ENCODE peak calls at places on chromosomes 7 and 10, in ten cellular contexts. G is EL; X is iPS DF 19.7; D is GM19239; E is stimulated activated CD4-positive, alpha-beta T cell treated with anti-CD3 and anti-CD28 coated beads, Interleukin-1b, Interleukin-23, amount 100 ng/mL, for 24 hours; N is mesendoderm; P is WTC11; C is progenitor cell of endocrine pancreas; A is C1 segment of cervical spinal cord; T is activated T-cell treated with anti-CD3 and anti-CD28 coated beads for 1 hour. U is an unnamed sample.
A peak's percentile ranks its signal among the peaks of the same experiment; 100 is the strongest.

GRCh38 chr10:43119416-43120115 is 18.7 kb upstream of the CSGALNACT2 start:
- DNase-seq in G (no peak), X (no peak), D (no peak), E (no peak), N (no peak), P (no peak), C (no peak), A (no peak), T (no peak), U (no peak)

GRCh38 chr10:90930971-90931841 is 10.3 kb upstream of the ANKRD1 start:
- DNase-seq in G (peak; percentile 97), X (peak; percentile 85), D (no peak), E (no peak), N (peak; percentile 100), P (peak; percentile 52), C (no peak), A (no peak), T (no peak), U (no peak)

GRCh38 chr10:99921948-99922347 is 87.8 kb downstream of the DNMBP start:
- DNase-seq in G (peak; percentile 44), X (no peak), D (no peak), E (no peak), N (no peak), P (no peak), C (no peak), A (no peak), T (no peak), U (no peak)

GRCh38 chr10:48678041-48678440 is 6.6 kb upstream of the WDFY4 start:
- DNase-seq in G (no peak), X (no peak), D (no peak), E (no peak), N (no peak), P (no peak), C (no peak), A (no peak), T (no peak), U (no peak)

GRCh38 chr10:43825984-43826383 is 177.3 kb upstream of the ZNF32 start:
- DNase-seq in G (no peak), X (no peak), D (no peak), E (no peak), N (no peak), P (no peak), C (no peak), A (no peak), T (no peak), U (no peak)

GRCh38 chr10:101166430-101166829 is 35.3 kb downstream of the TLX1 start:
- DNase-seq in G (no peak), X (no peak), D (no peak), E (no peak), N (no peak), P (no peak), C (no peak), A (no peak), T (no peak), U (no peak)

GRCh38 chr7:133230591-133231194 is 22.2 kb upstream of the EXOC4 start:
- DNase-seq in G (peak; percentile 51), X (no peak), D (peak; percentile 19), E (peak; percentile 16), N (peak; percentile 56), P (peak; percentile 63), C (peak; percentile 15), A (peak; percentile 12), T (peak; percentile 11), U (no peak)

GRCh38 chr10:123287594-123288247 is 133.5 kb downstream of the BUB3 start:
- DNase-seq in G (peak; percentile 34), X (no peak), D (no peak), E (no peak), N (no peak), P (no peak), C (no peak), A (no peak), T (no peak), U (peak; percentile 20)

GRCh38 chr10:3636356-3637181 is 148.4 kb downstream of the KLF6 start:
- DNase-seq in G (no peak), X (no peak), D (no peak), E (no peak), N (no peak), P (no peak), C (no peak), A (no peak), T (no peak), U (no peak)

GRCh38 chr10:104862-105565 is 30.2 kb upstream of the ZMYND11 start:
- DNase-seq in G (no peak), X (no peak), D (no peak), E (no peak), N (no peak), P (no peak), C (no peak), A (no peak), T (no peak), U (no peak)

GRCh38 chr7:143504937-143505297 is 27.2 kb downstream of the TAS2R41 start:
- DNase-seq in G (no peak), X (no peak), D (no peak), E (no peak), N (no peak), P (no peak), C (no peak), A (no peak), T (no peak), U (no peak)

GRCh38 chr10:97701438-97702064 is 12.0 kb upstream of the MARVELD1 start:
- DNase-seq in G (peak; percentile 76), X (no peak), D (peak; percentile 65), E (no peak), N (peak; percentile 80), P (peak; percentile 44), C (peak; percentile 32), A (peak; percentile 23), T (peak; percentile 9), U (peak; percentile 66)

U was measured in H1.